ENCODE peak calls at places on chromosomes 12 and 14, in six cellular contexts. One of them, this sample, is unnamed.

GRCh38 chr14:32307881-32308582 is 21.1 kb upstream of the AKAP6 start:
- DNase-seq in EL: no peak
- DNase-seq in astrocyte of the cerebellum: no peak
- DNase-seq in stimulated activated CD4-positive, alpha-beta T cell treated with anti-CD3 and anti-CD28 coated beads, Interleukin-12 subunit alpha, Interleukin-12 subunit beta, amount 100 ng/mL, for 24 hours: no peak
- DNase-seq in Right ventricle myocardium superior: no peak
- DNase-seq in G401: no peak
- DNase-seq in this sample: no peak

GRCh38 chr12:12954361-12954760 is 2.4 kb upstream of the GPRC5D start:
- DNase-seq in EL: peak; percentile 20
- DNase-seq in astrocyte of the cerebellum: no peak
- DNase-seq in stimulated activated CD4-positive, alpha-beta T cell treated with anti-CD3 and anti-CD28 coated beads, Interleukin-12 subunit alpha, Interleukin-12 subunit beta, amount 100 ng/mL, for 24 hours: no peak
- DNase-seq in Right ventricle myocardium superior: no peak
- DNase-seq in G401: no peak
- DNase-seq in this sample: no peak

GRCh38 chr14:31968107-31968810 is 108.8 kb upstream of the ARHGAP5 start:
- DNase-seq in EL: no peak
- DNase-seq in astrocyte of the cerebellum: no peak
- DNase-seq in stimulated activated CD4-positive, alpha-beta T cell treated with anti-CD3 and anti-CD28 coated beads, Interleukin-12 subunit alpha, Interleukin-12 subunit beta, amount 100 ng/mL, for 24 hours: no peak
- DNase-seq in Right ventricle myocardium superior: no peak
- DNase-seq in G401: peak; percentile 50
- DNase-seq in this sample: no peak

GRCh38 chr14:104800600-104801283 is at the start of gene ZBTB42:
- DNase-seq in EL: peak; percentile 57
- DNase-seq in astrocyte of the cerebellum: no peak
- DNase-seq in stimulated activated CD4-positive, alpha-beta T cell treated with anti-CD3 and anti-CD28 coated beads, Interleukin-12 subunit alpha, Interleukin-12 subunit beta, amount 100 ng/mL, for 24 hours: peak; percentile 56
- DNase-seq in Right ventricle myocardium superior: peak; percentile 80
- DNase-seq in G401: no peak
- DNase-seq in this sample: peak; percentile 28

GRCh38 chr12:113164014-113164413 is 14.5 kb downstream of the CFAP73 start:
- DNase-seq in EL: no peak
- DNase-seq in astrocyte of the cerebellum: no peak
- DNase-seq in stimulated activated CD4-positive, alpha-beta T cell treated with anti-CD3 and anti-CD28 coated beads, Interleukin-12 subunit alpha, Interleukin-12 subunit beta, amount 100 ng/mL, for 24 hours: no peak
- DNase-seq in Right ventricle myocardium superior: no peak
- DNase-seq in G401: no peak
- DNase-seq in this sample: no peak

GRCh38 chr12:76762556-76762955 is 1.4 kb upstream of the ZDHHC17 start:
- DNase-seq in EL: no peak
- DNase-seq in astrocyte of the cerebellum: no peak
- DNase-seq in stimulated activated CD4-positive, alpha-beta T cell treated with anti-CD3 and anti-CD28 coated beads, Interleukin-12 subunit alpha, Interleukin-12 subunit beta, amount 100 ng/mL, for 24 hours: no peak
- DNase-seq in Right ventricle myocardium superior: no peak
- DNase-seq in G401: no peak
- DNase-seq in this sample: no peak

GRCh38 chr14:65937079-65937803 is 524.7 kb downstream of the FUT8 start:
- DNase-seq in EL: no peak
- DNase-seq in astrocyte of the cerebellum: no peak
- DNase-seq in stimulated activated CD4-positive, alpha-beta T cell treated with anti-CD3 and anti-CD28 coated beads, Interleukin-12 subunit alpha, Interleukin-12 subunit beta, amount 100 ng/mL, for 24 hours: no peak
- DNase-seq in Right ventricle myocardium superior: no peak
- DNase-seq in G401: no peak
- DNase-seq in this sample: no peak

GRCh38 chr12:98733667-98734350 is 88.7 kb downstream of the APAF1 start:
- DNase-seq in EL: no peak
- DNase-seq in astrocyte of the cerebellum: no peak
- DNase-seq in stimulated activated CD4-positive, alpha-beta T cell treated with anti-CD3 and anti-CD28 coated beads, Interleukin-12 subunit alpha, Interleukin-12 subunit beta, amount 100 ng/mL, for 24 hours: no peak
- DNase-seq in Right ventricle myocardium superior: no peak
- DNase-seq in G401: no peak
- DNase-seq in this sample: no peak

This sample was measured in SW 1271.